ENCODE peak calls at places on chromosomes 12 and 14, in four cellular contexts. P, C, F and K are unnamed samples. For H3K27me3, the result is how much of the 10 kb centered on the place peaks cover.

GRCh38 chr12:47722926-47723631 is 2.2 kb downstream of the ENDOU start:
- DNase-seq in P (no peak), C (no peak), F (no peak), K (peak)

GRCh38 chr12:102454330-102454729 is 26.0 kb downstream of the IGF1 start:
- DNase-seq in P (no peak), C (no peak), F (no peak), K (no peak)

GRCh38 chr14:100587763-100588411 is 670 bp upstream of the BEGAIN start:
- DNase-seq in P (no peak), C (no peak), F (no peak), K (no peak)

GRCh38 chr12:132432721-132433577 is 57.0 kb upstream of the FBRSL1 start:
- DNase-seq in P (no peak), C (no peak), F (no peak), K (no peak)

GRCh38 chr12:26512213-26512612 is 316.8 kb downstream of the SSPN start:
- DNase-seq in P (no peak), C (no peak), F (no peak), K (no peak)

GRCh38 chr14:22822017-22822618 is 6.9 kb upstream of the SLC7A7 start:
- DNase-seq in P (no peak), C (no peak), F (no peak), K (no peak)

GRCh38 chr12:90770861-90771260 is 184.1 kb downstream of the CCER1 start:
- DNase-seq in P (no peak), C (no peak), F (no peak), K (no peak)

GRCh38 chr12:7966558-7966957 is 30.6 kb upstream of the SLC2A3 start:
- DNase-seq in P (no peak), C (no peak), F (no peak), K (no peak)

GRCh38 chr14:61498303-61498702 is 176.9 kb downstream of the PRKCH start:
- DNase-seq in P (no peak), C (no peak), F (no peak), K (no peak)

GRCh38 chr14:104356738-104357688 is 218.6 kb downstream of the KIF26A start:
- DNase-seq in P (no peak), C (no peak), F (no peak), K (no peak)

GRCh38 chr14:76129851-76130576 is 21.7 kb upstream of the GPATCH2L start:
- DNase-seq in P (no peak), C (no peak), F (no peak), K (no peak)

GRCh38 chr14:85426068-85426935 is 103.6 kb upstream of the FLRT2 start:
- DNase-seq in P (no peak), C (no peak), F (no peak), K (no peak)

GRCh38 chr12:40331886-40332285 is 107.1 kb downstream of the LRRK2 start:
- DNase-seq in P (no peak), C (no peak), F (no peak), K (peak)

GRCh38 chr12:89768586-89769482 is 60.2 kb upstream of the ATP2B1 start:
- DNase-seq in P (peak), C (no peak), F (no peak), K (peak)

GRCh38 chr12:10196210-10196609 is 16.5 kb upstream of the GABARAPL1 start:
- DNase-seq in P (no peak), C (no peak), F (no peak), K (no peak)

GRCh38 chr12:124747426-124748161 is 116.1 kb downstream of the SCARB1 start:
- DNase-seq in P (no peak), C (no peak), F (no peak), K (peak)

DNA sequence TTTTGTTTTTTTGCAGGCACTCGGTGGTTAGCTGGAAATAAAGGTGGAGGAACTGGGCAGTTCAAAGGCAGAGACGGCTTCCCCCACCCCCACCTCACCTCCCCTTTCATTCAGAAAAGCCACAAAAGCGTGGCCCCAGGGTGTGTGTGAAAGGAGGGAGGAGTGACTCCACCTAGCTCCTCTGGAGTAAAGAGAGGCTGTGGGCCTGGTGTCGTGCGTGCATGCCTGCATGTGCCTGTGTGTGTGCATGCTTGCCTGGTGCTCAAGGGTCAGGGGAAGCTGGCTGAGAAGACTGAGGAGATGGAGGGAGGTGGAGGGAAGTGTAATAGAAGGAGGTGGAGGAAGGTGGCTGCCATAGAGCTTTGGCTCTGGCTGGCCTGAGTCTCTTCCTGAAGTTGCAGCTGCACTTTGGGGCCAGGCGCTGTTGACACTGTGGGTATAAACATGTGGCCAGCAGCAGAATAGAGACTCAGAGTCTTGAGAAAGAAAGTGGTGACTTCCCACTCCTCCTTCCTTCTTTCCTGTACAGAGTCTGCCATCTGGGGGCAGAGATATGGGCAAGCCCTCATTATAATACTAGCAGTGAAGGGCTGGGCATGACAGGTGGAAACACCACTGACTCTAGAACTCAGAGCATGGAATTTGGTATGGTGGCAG is 36.9 kb upstream of the SINHCAF start:
- DNase-seq in P (no peak), C (no peak), F (no peak), K (no peak)
- TF ChIP-seq CTCF in P (no peak), C (no peak), F (no peak), K (peak)

GRCh38 chr14:102927346-102927877 is 4.9 kb downstream of the AMN start:
- DNase-seq in P (no peak), C (no peak), F (no peak), K (peak)

GRCh38 chr14:102927878-102928411 is 5.5 kb downstream of the AMN start:
- DNase-seq in P (no peak), C (no peak), F (no peak), K (no peak)

GRCh38 chr14:102930138-102930752 is 7.8 kb downstream of the AMN start:
- DNase-seq in P (no peak), C (no peak), F (no peak), K (no peak)

GRCh38 chr14:102929349-102930137 is 7.1 kb downstream of the AMN start:
- DNase-seq in P (no peak), C (no peak), F (no peak), K (no peak)

GRCh38 chr14:102928412-102929348 is 6.2 kb downstream of the AMN start:
- DNase-seq in P (no peak), C (no peak), F (peak), K (peak)
- H3K27me3 ChIP-seq in P (half or more), C (under half), F (under half), K (half or more)

DNA sequence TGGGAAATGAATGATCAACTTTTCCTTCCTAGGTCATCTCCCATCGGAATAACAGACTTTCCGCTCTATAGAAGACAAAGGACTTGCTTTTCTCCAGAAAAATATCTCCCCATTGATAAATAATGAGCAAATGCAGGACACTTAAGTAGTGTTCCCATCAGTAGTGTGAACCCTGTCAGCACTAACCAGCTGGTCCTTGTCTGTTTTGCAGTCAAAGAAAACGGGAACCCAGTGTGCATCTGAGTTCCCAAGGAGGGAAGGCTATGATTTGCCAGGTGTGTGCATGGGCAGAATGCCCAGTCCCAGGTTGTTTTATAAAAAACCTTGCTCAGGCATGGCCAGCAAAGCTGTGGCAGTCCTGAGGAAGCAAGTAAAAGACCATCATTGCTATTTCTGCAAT is 256.5 kb upstream of the HMGA2 start:
- DNase-seq in P (no peak), C (no peak), F (no peak), K (no peak)
- H3K27ac ChIP-seq in P (no peak), C (no peak), F (no peak), K (no peak)

GRCh38 chr14:46139668-46140067 is 511.9 kb downstream of the RPL10L start:
- DNase-seq in P (no peak), C (no peak), F (no peak), K (no peak)
- TF ChIP-seq CTCF in P (no peak), C (no peak), F (no peak), K (no peak)

GRCh38 chr12:11486623-11487444 is 91.5 kb upstream of the PRB2 start:
- DNase-seq in P (peak), C (peak), F (peak), K (peak)
- H3K27me3 ChIP-seq in P (under half), C (under half), F (under half), K (under half)

DNA sequence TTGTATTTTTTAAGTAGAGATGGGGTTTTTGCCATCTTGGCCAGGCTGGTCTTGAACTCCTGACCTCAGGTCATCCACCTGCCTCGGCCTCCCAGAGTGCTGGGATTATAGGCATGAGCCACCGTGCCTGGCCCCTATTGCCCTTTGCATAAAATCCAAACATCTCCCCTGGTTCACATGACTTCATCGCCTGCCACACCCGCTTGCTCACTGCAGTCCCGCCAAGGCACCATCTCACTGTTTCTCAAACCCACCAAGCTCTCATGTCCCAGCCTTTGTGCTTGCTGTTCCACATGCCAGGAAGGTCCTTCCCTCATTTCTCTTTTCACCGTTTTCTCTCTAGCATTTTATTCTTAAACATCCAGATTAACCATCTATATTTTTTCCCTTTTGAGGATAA is 9.7 kb downstream of the RHOF start:
- DNase-seq in P (no peak), C (no peak), F (no peak), K (no peak)
- H3K27ac ChIP-seq in P (no peak), C (no peak), F (no peak), K (peak)

GRCh38 chr12:130860311-130860710 is 11.6 kb upstream of the RAN start:
- DNase-seq in P (no peak), C (no peak), F (no peak), K (no peak)

GRCh38 chr12:130862161-130862560 is 9.7 kb upstream of the RAN start:
- DNase-seq in P (no peak), C (no peak), F (no peak), K (no peak)

GRCh38 chr12:130859128-130859527 is 12.7 kb upstream of the RAN start:
- DNase-seq in P (no peak), C (no peak), F (no peak), K (peak)

GRCh38 chr12:130856088-130856487 is 15.8 kb upstream of the RAN start:
- DNase-seq in P (no peak), C (no peak), F (no peak), K (no peak)

GRCh38 chr12:130858084-130858483 is 13.8 kb upstream of the RAN start:
- DNase-seq in P (no peak), C (no peak), F (no peak), K (no peak)
- TF ChIP-seq CTCF in P (no peak), C (no peak), F (no peak), K (no peak)

DNA sequence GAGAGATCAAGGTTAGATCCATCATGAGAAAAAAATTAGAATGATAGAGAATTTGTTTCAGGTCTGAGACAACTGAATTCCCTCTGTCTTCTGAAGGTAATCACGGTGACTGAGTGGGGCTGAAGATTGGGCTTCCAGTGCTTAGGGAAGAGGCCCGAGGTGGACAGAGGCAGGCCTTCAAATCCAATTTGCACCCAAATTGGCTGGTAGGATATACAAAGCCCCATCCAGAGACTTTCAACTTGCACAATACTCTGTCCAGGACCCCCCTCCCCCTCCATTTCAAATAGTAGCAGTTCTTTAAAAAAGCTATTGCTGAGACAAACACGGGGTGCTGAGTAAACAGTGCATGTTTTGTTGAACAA is 3.7 kb upstream of the FOXG1 start:
- DNase-seq in P (no peak), C (no peak), F (no peak), K (no peak)
- H3K27me3 ChIP-seq in P (half or more), C (half or more), F (under half), K (half or more)

GRCh38 chr12:64672925-64673409 is 62.7 kb downstream of the RASSF3 start:
- DNase-seq in P (no peak), C (peak), F (peak), K (no peak)

GRCh38 chr12:64675795-64676194 is 65.5 kb downstream of the RASSF3 start:
- DNase-seq in P (no peak), C (peak), F (peak), K (no peak)

GRCh38 chr12:64671682-64672081 is 61.4 kb downstream of the RASSF3 start:
- DNase-seq in P (no peak), C (no peak), F (no peak), K (no peak)

GRCh38 chr12:64674367-64674922 is 64.2 kb downstream of the RASSF3 start:
- DNase-seq in P (no peak), C (no peak), F (no peak), K (no peak)

GRCh38 chr12:64673490-64674169 is 63.3 kb downstream of the RASSF3 start:
- DNase-seq in P (no peak), C (no peak), F (no peak), K (no peak)
- H3K27ac ChIP-seq in P (peak), C (peak), F (peak), K (no peak)